ENCODE peak calls at places on chromosomes 3 and 15, in four cellular contexts. B is activated T-helper 1 cell treated with anti-CD3 and anti-CD28 coated beads, Interleukin-2, amount 50 U/mL, for 16 hours; Q is naive thymus-derived CD8-positive, alpha-beta T cell; Y is COR-L47. Z is an unnamed sample.

GRCh38 chr3:65717676-65718346 is 320.9 kb downstream of the MAGI1 start:
- DNase-seq in B (no peak), Q (no peak), Y (no peak), Z (no peak)

GRCh38 chr3:106609666-106610301 is 741.0 kb upstream of the CBLB start:
- DNase-seq in B (peak; percentile 33), Q (peak; percentile 58), Y (peak; percentile 90), Z (peak; percentile 58)

GRCh38 chr15:85047271-85047948 is 65.8 kb downstream of the PDE8A start:
- DNase-seq in B (no peak), Q (no peak), Y (no peak), Z (no peak)

GRCh38 chr3:194035406-194036138 is 100.4 kb upstream of the HES1 start:
- DNase-seq in B (no peak), Q (no peak), Y (no peak), Z (no peak)

GRCh38 chr15:101027920-101028319 is 108.8 kb downstream of the LRRK1 start:
- DNase-seq in B (no peak), Q (no peak), Y (no peak), Z (no peak)

GRCh38 chr15:56491110-56491722 is 26.3 kb upstream of the MNS1 start:
- DNase-seq in B (peak; percentile 8), Q (peak; percentile 36), Y (peak; percentile 69), Z (no peak)

GRCh38 chr15:65286704-65287514 is at the start of gene PARP16:
- DNase-seq in B (peak; percentile 89), Q (peak; percentile 90), Y (peak; percentile 93), Z (peak; percentile 89)

GRCh38 chr3:30426319-30426993 is 179.9 kb upstream of the TGFBR2 start:
- DNase-seq in B (no peak), Q (no peak), Y (no peak), Z (no peak)

GRCh38 chr3:129936757-129937156 is 37.8 kb upstream of the TRH start:
- DNase-seq in B (no peak), Q (no peak), Y (peak; percentile 71), Z (peak; percentile 48)

GRCh38 chr3:194727435-194728128 is 41.9 kb downstream of the FAM43A start:
- DNase-seq in B (no peak), Q (no peak), Y (no peak), Z (no peak)

GRCh38 chr3:61765109-61765876 is 203.9 kb downstream of the PTPRG start:
- DNase-seq in B (no peak), Q (no peak), Y (no peak), Z (no peak)

GRCh38 chr3:51386159-51386851 is 1.2 kb downstream of the MANF start:
- DNase-seq in B (no peak), Q (no peak), Y (no peak), Z (no peak)

GRCh38 chr15:78075490-78076230 is 1.9 kb downstream of the TBC1D2B start:
- DNase-seq in B (no peak), Q (no peak), Y (peak; percentile 23), Z (no peak)

GRCh38 chr3:141465221-141465620 is 21.6 kb upstream of the RASA2 start:
- DNase-seq in B (no peak), Q (no peak), Y (no peak), Z (no peak)

GRCh38 chr3:152650177-152650576 is 184.8 kb upstream of the P2RY1 start:
- DNase-seq in B (no peak), Q (no peak), Y (no peak), Z (no peak)

GRCh38 chr15:35379972-35380371 is 166.0 kb downstream of the DPH6 start:
- DNase-seq in B (no peak), Q (no peak), Y (no peak), Z (no peak)

GRCh38 chr3:126845910-126846309 is 137.0 kb upstream of the PLXNA1 start:
- DNase-seq in B (no peak), Q (no peak), Y (peak; percentile 15), Z (no peak)

GRCh38 chr15:60004846-60005351 is 788 bp downstream of the FOXB1 start:
- DNase-seq in B (no peak), Q (no peak), Y (no peak), Z (no peak)

GRCh38 chr3:105619651-105620050 is 249.2 kb downstream of the CBLB start:
- DNase-seq in B (no peak), Q (no peak), Y (no peak), Z (no peak)

GRCh38 chr15:39931615-39932014 is 2.3 kb upstream of the EIF2AK4 start:
- DNase-seq in B (no peak), Q (no peak), Y (no peak), Z (no peak)

GRCh38 chr3:34323517-34323916 is 525.1 kb downstream of the PDCD6IP start:
- DNase-seq in B (no peak), Q (no peak), Y (no peak), Z (no peak)

GRCh38 chr3:45048244-45048643 is 22.1 kb downstream of the CLEC3B start:
- DNase-seq in B (no peak), Q (no peak), Y (no peak), Z (no peak)

GRCh38 chr3:112466041-112466440 is 33.2 kb downstream of the BTLA start:
- DNase-seq in B (no peak), Q (no peak), Y (no peak), Z (no peak)

Z was measured in CD4-positive, alpha-beta memory T cell.